ENCODE peak calls at places on chromosomes 16 and 17, in eight cellular contexts. D, Q, G, P, I, W, K and F are unnamed samples.
A peak's percentile ranks its signal among the peaks of the same experiment; 100 is the strongest.

GRCh38 chr17:29977836-29978235 is 36.4 kb downstream of the EFCAB5 start:
- DNase-seq in K (no peak), G (no peak), P (no peak), W (no peak), I (no peak), Q (peak; percentile 41), D (no peak), F (no peak)

GRCh38 chr17:78368854-78369495 is 9.1 kb upstream of the SOCS3 start:
- DNase-seq in K (no peak), P (no peak), Q (no peak), I (no peak), D (no peak), W (no peak), G (no peak), F (no peak)

GRCh38 chr17:76080207-76080933 is 1.4 kb downstream of the ZACN start:
- DNase-seq in I (no peak), G (no peak), W (no peak), D (no peak), K (no peak), Q (no peak), P (no peak), F (no peak)

GRCh38 chr17:835263-835662 is 53.1 kb downstream of the MRM3 start:
- DNase-seq in P (no peak), W (no peak), I (no peak), G (peak; percentile 21), Q (peak; percentile 95), K (peak; percentile 81), D (no peak), F (peak; percentile 70)

GRCh38 chr17:40936437-40936971 is 942 bp downstream of the KRT23 start:
- DNase-seq in I (no peak), G (no peak), K (no peak), Q (no peak), W (no peak), P (no peak), D (no peak), F (no peak)

GRCh38 chr17:588519-588918 is 126.1 kb downstream of the VPS53 start:
- DNase-seq in K (no peak), P (no peak), I (no peak), G (peak; percentile 22), Q (no peak), W (no peak), D (no peak), F (no peak)

GRCh38 chr16:54651440-54651839 is 279.2 kb upstream of the IRX5 start:
- DNase-seq in G (no peak), W (no peak), P (no peak), D (no peak), K (no peak), I (no peak), Q (no peak), F (no peak)

GRCh38 chr17:63151981-63152523 is 186.0 kb downstream of the TANC2 start:
- DNase-seq in W (no peak), K (no peak), D (no peak), Q (peak; percentile 63), I (no peak), G (no peak), P (no peak), F (no peak)

GRCh38 chr16:66325977-66326376 is 40.5 kb upstream of the CDH5 start:
- DNase-seq in K (no peak), Q (no peak), G (no peak), P (no peak), D (no peak), I (no peak), W (no peak), F (no peak)

GRCh38 chr17:72700226-72700625 is 392.3 kb downstream of the SLC39A11 start:
- DNase-seq in I (no peak), W (no peak), Q (no peak), P (no peak), G (no peak), K (no peak), D (no peak), F (no peak)

GRCh38 chr17:21358185-21358584 is 18.0 kb upstream of the KCNJ12 start:
- DNase-seq in P (no peak), G (no peak), K (no peak), W (no peak), I (no peak), Q (no peak), D (no peak), F (no peak)

GRCh38 chr16:64412578-64413280 is 709.1 kb downstream of the CDH11 start:
- DNase-seq in G (no peak), I (no peak), K (no peak), D (no peak), W (no peak), Q (peak; percentile 69), P (no peak), F (peak; percentile 22)

GRCh38 chr17:41710472-41711090 is 1.6 kb upstream of the GAST start:
- DNase-seq in K (no peak), D (no peak), W (no peak), Q (peak; percentile 75), G (peak; percentile 31), I (no peak), P (no peak), F (no peak)

GRCh38 chr17:66364508-66365203 is 62.2 kb downstream of the PRKCA start:
- DNase-seq in D (no peak), K (no peak), G (no peak), W (no peak), P (no peak), I (no peak), Q (no peak), F (no peak)

GRCh38 chr17:179721-180379 is 1.6 kb downstream of the DOC2B start:
- DNase-seq in K (no peak), W (no peak), P (no peak), G (peak; percentile 44), D (no peak), Q (no peak), I (no peak), F (no peak)

GRCh38 chr16:931651-932500 is 38.9 kb downstream of the LMF1 start:
- DNase-seq in W (no peak), P (no peak), Q (no peak), D (no peak), K (no peak), I (no peak), G (no peak), F (no peak)

GRCh38 chr17:57366177-57366557 is 109.8 kb downstream of the MSI2 start:
- DNase-seq in W (no peak), Q (no peak), D (no peak), G (no peak), K (no peak), I (no peak), P (no peak), F (no peak)

GRCh38 chr17:59330314-59330942 is 1.0 kb upstream of the YPEL2 start:
- DNase-seq in I (peak; percentile 33), Q (no peak), D (no peak), W (peak; percentile 23), G (peak; percentile 85), P (no peak), K (peak; percentile 77), F (no peak)

GRCh38 chr16:66881964-66882508 is 1.7 kb downstream of the PDP2 start:
- DNase-seq in W (no peak), K (no peak), D (no peak), Q (no peak), P (no peak), I (no peak), G (no peak), F (no peak)

GRCh38 chr16:4053663-4054479 is 62.4 kb downstream of the ADCY9 start:
- DNase-seq in Q (peak; percentile 95), G (peak; percentile 76), D (no peak), W (peak; percentile 52), P (peak; percentile 12), K (peak; percentile 85), I (peak; percentile 69), F (no peak)

GRCh38 chr16:86531193-86531550 is 20.8 kb downstream of the FOXF1 start:
- DNase-seq in P (no peak), W (peak; percentile 69), K (peak; percentile 93), Q (no peak), I (peak; percentile 92), G (no peak), D (no peak), F (no peak)

GRCh38 chr16:81646561-81646960 is 132.5 kb upstream of the PLCG2 start:
- DNase-seq in I (no peak), P (no peak), G (no peak), D (no peak), Q (peak; percentile 84), K (no peak), W (no peak), F (no peak)
- H3K27ac ChIP-seq in I (no peak overlapping the region), P (no peak overlapping the region), G (no peak overlapping the region), D (no peak overlapping the region), Q (no peak overlapping the region), K (peak overlapping the region; percentile 86), W (no peak overlapping the region), F (no peak overlapping the region)

GRCh38 chr16:10879681-10880589 is 2.9 kb downstream of the CIITA start:
- DNase-seq in D (no peak), W (no peak), K (no peak), P (no peak), G (no peak), I (no peak), Q (no peak), F (no peak)
- TF ChIP-seq CTCF in D (no peak), W (no peak), K (no peak), P (no peak), G (no peak), I (no peak), Q (no peak), F (no peak)

DNA sequence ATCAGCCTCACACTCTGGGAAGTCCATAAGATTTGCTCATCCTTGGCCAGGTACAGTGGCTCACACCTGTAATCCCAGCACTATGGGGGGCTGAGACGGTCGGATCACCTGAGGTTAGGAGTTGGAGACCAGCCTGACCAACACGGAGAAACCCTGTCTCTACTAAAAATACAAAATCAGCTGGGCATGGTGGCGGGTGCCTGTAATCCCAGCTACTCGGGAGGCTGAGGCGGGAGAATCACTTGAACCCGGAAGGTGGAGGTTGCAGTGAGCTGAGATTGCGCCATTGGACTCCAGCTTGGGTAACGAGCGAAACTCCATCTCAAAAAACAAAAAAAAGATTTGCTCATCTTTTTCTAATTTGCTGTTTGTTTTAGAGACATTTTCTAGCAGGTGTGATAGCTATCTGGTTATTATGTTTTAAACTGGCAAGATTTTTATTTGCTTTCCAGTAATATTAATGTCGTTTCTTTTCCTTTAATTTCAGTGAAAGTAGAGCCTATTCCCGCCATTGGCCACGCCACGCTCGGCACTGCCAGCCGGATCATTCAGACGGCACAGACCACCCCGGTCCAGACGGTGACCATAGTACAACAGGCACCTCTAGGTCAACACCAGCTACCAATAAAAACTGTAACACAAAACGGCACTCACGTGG is 61.5 kb downstream of the WDR45B start:
- DNase-seq in P (no peak), G (no peak), Q (no peak), I (no peak), K (no peak), W (no peak), D (no peak), F (no peak)
- H3K36me3 ChIP-seq in P (peaks cover 52% of the 10 kb centered on the region), G (no peaks in the 10 kb centered on the region), Q (peaks cover 41% of the 10 kb centered on the region), I (no peaks in the 10 kb centered on the region), K (peaks cover 59% of the 10 kb centered on the region), W (peaks cover 60% of the 10 kb centered on the region), D (peaks cover 25% of the 10 kb centered on the region), F (no peaks in the 10 kb centered on the region)

DNA sequence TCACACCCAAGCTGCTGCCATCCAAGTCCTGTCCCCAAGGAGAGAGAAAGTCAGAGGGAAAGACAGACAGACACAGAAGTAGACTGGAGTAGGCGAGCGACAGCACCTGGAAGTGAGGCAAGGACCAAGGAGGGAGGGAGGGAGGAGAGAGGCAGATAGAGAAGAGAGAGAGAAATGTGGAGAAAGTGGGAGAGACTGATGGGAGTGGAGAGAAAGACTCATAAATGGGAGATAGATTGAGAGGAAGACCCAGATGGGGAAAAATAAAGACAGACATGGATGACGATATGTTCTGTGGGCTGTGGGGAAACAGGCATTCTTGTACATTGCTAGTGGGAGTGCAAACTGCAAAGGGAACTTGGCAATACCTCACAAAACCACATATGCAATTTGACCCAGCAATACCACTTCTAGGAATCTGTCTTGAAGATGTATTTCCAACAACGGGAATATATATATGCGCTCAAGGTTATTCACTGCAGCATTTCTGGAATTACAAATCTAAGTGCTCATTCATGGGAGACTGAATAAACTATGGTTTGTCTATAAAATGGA is 12.0 kb downstream of the STARD3 start:
- DNase-seq in I (no peak), P (no peak), W (no peak), G (no peak), K (no peak), Q (peak; percentile 76), D (no peak), F (no peak)
- H3K27ac ChIP-seq in I (no peak overlapping the region), P (no peak overlapping the region), W (no peak overlapping the region), G (no peak overlapping the region), K (no peak overlapping the region), Q (no peak overlapping the region), D (no peak overlapping the region), F (no peak overlapping the region)